ENCODE peak calls at places on chromosomes 3 and 15, in nine cellular contexts. O is Peyer's patch, V is WERI-Rb-1, H is K562, U is adrenal gland, J is suprapubic skin, I is fibroblast of lung, T is astrocyte, W is cardiac muscle cell. A is an unnamed sample.

GRCh38 chr3:177731644-177732268 is 534.5 kb upstream of the TBL1XR1 start:
- DNase-seq in V (no peak), O (no peak), H (no peak), I (peak), J (no peak), U (no peak), T (peak), W (peak), A (no peak)

GRCh38 chr3:65170357-65171090 is 482.7 kb upstream of the ADAMTS9 start:
- DNase-seq in I (peak), H (peak), T (peak), V (no peak), U (peak), O (peak), W (peak), J (peak), A (peak)

GRCh38 chr3:120821426-120821825 is 78.9 kb downstream of the GTF2E1 start:
- DNase-seq in I (peak), H (no peak), J (no peak), U (no peak), V (no peak), O (no peak), T (peak), W (no peak), A (no peak)

GRCh38 chr3:54073386-54073785 is 49.0 kb upstream of the CACNA2D3 start:
- DNase-seq in I (no peak), J (no peak), W (no peak), H (no peak), V (no peak), T (no peak), U (no peak), O (no peak), A (no peak)

GRCh38 chr3:124383051-124383450 is 347.2 kb upstream of the UMPS start:
- DNase-seq in H (no peak), O (no peak), V (no peak), I (no peak), U (no peak), W (no peak), T (no peak), J (no peak), A (no peak)

GRCh38 chr3:151290673-151291072 is 12.3 kb upstream of the P2RY14 start:
- DNase-seq in O (no peak), I (peak), V (no peak), W (peak), J (no peak), T (no peak), H (no peak), U (no peak), A (no peak)

GRCh38 chr15:90988249-90988648 is 6.1 kb downstream of the PRC1 start:
- DNase-seq in W (peak), H (peak), O (no peak), T (no peak), I (no peak), V (peak), J (no peak), U (no peak), A (no peak)

GRCh38 chr3:70871909-70872656 is 559.6 kb upstream of the MDFIC2 start:
- DNase-seq in V (no peak), I (peak), O (no peak), T (peak), W (peak), J (no peak), U (peak), H (no peak), A (no peak)

GRCh38 chr3:158217992-158218391 is 108.1 kb downstream of the RSRC1 start:
- DNase-seq in I (no peak), H (no peak), J (no peak), W (no peak), T (no peak), O (no peak), V (peak), U (no peak), A (no peak)

GRCh38 chr15:51251591-51251990 is 86.8 kb downstream of the CYP19A1 start:
- DNase-seq in H (no peak), T (no peak), I (no peak), J (no peak), O (no peak), U (no peak), W (no peak), V (no peak), A (no peak)

GRCh38 chr3:175601521-175601920 is 742.4 kb downstream of the NAALADL2 start:
- DNase-seq in I (peak), V (no peak), T (peak), H (no peak), O (no peak), U (no peak), W (no peak), J (no peak), A (no peak)

GRCh38 chr15:53072077-53072476 is 281.9 kb upstream of the ONECUT1 start:
- DNase-seq in V (peak), I (peak), H (peak), O (no peak), J (no peak), U (peak), T (peak), W (peak), A (no peak)

GRCh38 chr3:139103484-139103883 is 58.8 kb upstream of the PRR23C start:
- DNase-seq in T (no peak), J (no peak), V (no peak), O (no peak), H (no peak), U (no peak), I (no peak), W (no peak), A (no peak)

GRCh38 chr15:31847961-31848360 is 182.4 kb upstream of the CHRNA7 start:
- DNase-seq in V (no peak), W (no peak), O (no peak), T (no peak), J (no peak), H (no peak), U (no peak), I (no peak), A (no peak)

GRCh38 chr3:58999134-58999778 is 50.6 kb downstream of the CFAP20DC start:
- DNase-seq in I (peak), W (peak), V (no peak), T (peak), H (peak), J (no peak), O (no peak), U (no peak), A (no peak)

GRCh38 chr3:169299129-169299528 is 364.4 kb downstream of the MECOM start:
- DNase-seq in W (no peak), J (no peak), V (peak), U (no peak), H (no peak), T (no peak), I (no peak), O (no peak), A (no peak)

GRCh38 chr3:184200825-184201224 is 14.8 kb downstream of the ABCF3 start:
- DNase-seq in V (no peak), J (no peak), T (no peak), U (no peak), O (no peak), I (no peak), W (no peak), H (no peak), A (no peak)

GRCh38 chr3:100087203-100087602 is 27.1 kb downstream of the FILIP1L start:
- DNase-seq in J (no peak), T (peak), W (peak), U (no peak), H (no peak), O (no peak), I (peak), V (no peak), A (no peak)

GRCh38 chr3:17742837-17743659 is 617 bp upstream of the TBC1D5 start:
- DNase-seq in O (no peak), I (no peak), J (no peak), W (no peak), H (no peak), T (no peak), U (no peak), V (no peak), A (no peak)

GRCh38 chr3:196356556-196356955 is 18.4 kb upstream of the TM4SF19 start:
- DNase-seq in U (no peak), W (no peak), T (no peak), J (no peak), H (no peak), I (no peak), O (no peak), V (no peak), A (no peak)

GRCh38 chr15:67828969-67829646 is 3.8 kb downstream of the SKOR1 start:
- DNase-seq in O (no peak), I (no peak), W (no peak), U (no peak), V (no peak), H (no peak), T (no peak), J (no peak), A (no peak)

GRCh38 chr15:40146037-40146436 is 14.8 kb upstream of the BUB1B start:
- DNase-seq in I (peak), O (no peak), H (no peak), T (peak), U (no peak), J (no peak), W (peak), V (no peak), A (no peak)

GRCh38 chr3:107598926-107599754 is 76.4 kb downstream of the BBX start:
- DNase-seq in I (peak), O (peak), J (no peak), T (peak), W (peak), H (peak), U (no peak), V (peak), A (peak)

GRCh38 chr3:98972720-98973119 is 71.2 kb upstream of the DCBLD2 start:
- DNase-seq in W (no peak), T (no peak), I (no peak), O (no peak), H (no peak), J (no peak), U (no peak), V (no peak), A (no peak)

GRCh38 chr15:86645861-86646393 is 566.3 kb downstream of the AGBL1 start:
- DNase-seq in T (peak), U (no peak), H (no peak), J (no peak), V (no peak), O (no peak), I (no peak), W (no peak), A (no peak)

GRCh38 chr15:62099171-62099601 is 32.4 kb downstream of the C2CD4A start:
- DNase-seq in V (no peak), W (peak), U (no peak), I (peak), J (no peak), H (no peak), T (peak), O (no peak), A (no peak)

GRCh38 chr3:100710355-100711198 is 1.3 kb downstream of the TFG start:
- DNase-seq in W (peak), V (peak), O (peak), J (no peak), I (peak), H (peak), U (peak), T (peak), A (no peak)

DNA sequence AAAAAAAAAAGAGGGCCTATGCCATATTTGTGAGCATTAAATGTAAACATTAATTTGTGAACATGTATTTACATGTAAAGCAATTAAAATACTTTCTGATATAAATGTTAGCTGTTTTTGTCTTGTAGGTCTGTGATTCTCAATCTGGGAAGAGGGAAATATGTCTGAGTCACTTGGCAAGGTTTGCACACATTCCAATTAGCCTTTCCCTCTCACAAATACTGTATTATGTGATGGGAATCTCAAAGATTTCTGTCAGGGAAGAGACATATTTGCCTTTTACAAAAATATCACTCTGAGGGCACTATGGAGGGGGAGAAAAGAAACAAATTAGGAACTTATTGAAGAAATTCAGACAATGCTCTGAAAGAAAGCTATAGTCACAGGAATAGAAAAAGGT is 483.6 kb downstream of the GBE1 start:
- DNase-seq in U (no peak), I (peak), W (peak), V (no peak), O (no peak), T (peak), H (no peak), J (no peak), A (no peak)
- TF ChIP-seq CTCF in U (no peak), I (no peak), W (no peak), V (no peak), O (no peak), T (no peak), H (no peak), J (no peak), A (no peak)

DNA sequence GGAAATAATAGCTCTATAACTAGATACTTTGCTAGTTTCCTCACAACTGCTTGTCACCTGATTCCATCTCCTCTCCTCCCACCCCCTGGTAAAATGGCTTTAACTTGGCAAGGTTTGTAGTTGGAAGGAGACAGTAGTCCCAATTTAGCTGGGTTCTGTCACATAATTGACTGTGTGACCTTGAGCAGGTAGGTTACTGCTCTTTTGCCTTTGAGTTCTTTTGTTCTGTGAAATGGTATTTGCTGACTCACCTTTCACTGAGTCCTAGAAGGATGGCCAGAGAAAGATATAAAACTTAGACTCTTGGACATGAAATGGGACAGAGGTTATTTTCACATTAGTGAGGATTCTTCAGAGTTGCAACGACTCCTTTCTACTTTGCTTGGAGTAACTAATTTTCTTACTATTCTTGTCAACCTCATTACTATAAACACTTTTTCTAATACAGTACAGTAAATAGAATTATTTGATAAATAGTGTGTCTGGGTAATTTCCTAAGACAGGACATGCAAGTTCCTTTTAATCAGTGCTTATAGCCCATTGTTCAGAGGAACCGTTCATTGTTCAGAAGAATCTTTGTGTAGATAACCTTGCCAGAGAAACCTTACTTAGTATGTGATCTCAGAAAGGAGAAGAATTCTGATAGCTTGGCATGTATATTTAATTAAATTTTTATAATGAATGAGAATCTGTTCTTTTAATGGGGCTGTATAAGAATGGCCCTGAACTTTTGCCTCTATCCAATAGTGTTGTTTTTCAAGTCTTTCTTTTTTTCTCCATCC is 14.3 kb downstream of the AKAP13 start:
- DNase-seq in H (no peak), W (no peak), V (no peak), I (no peak), O (no peak), J (no peak), T (no peak), U (no peak), A (no peak)
- H3K27ac ChIP-seq in H (no peak), W (no peak), V (no peak), I (no peak), O (no peak), J (no peak), T (no peak), U (peak), A (no peak)

GRCh38 chr3:140942221-140943104 is 827 bp downstream of the SLC25A36 start:
- DNase-seq in U (peak), I (peak), J (peak), O (peak), V (peak), W (peak), H (peak), T (peak), A (peak)

GRCh38 chr3:140943781-140944547 is 2.3 kb downstream of the SLC25A36 start:
- DNase-seq in H (peak), J (no peak), U (no peak), O (no peak), W (no peak), T (no peak), I (no peak), V (no peak), A (no peak)

GRCh38 chr3:140941090-140941433 is 574 bp upstream of the SLC25A36 start:
- DNase-seq in W (no peak), V (no peak), J (no peak), I (no peak), H (no peak), T (no peak), U (no peak), O (no peak), A (no peak)

GRCh38 chr3:140941434-140942220 is at the start of gene SLC25A36:
- DNase-seq in V (peak), U (peak), J (peak), O (peak), T (peak), H (peak), W (peak), I (peak), A (peak)
- TF ChIP-seq CTCF in V (no peak), U (no peak), J (no peak), O (no peak), T (no peak), H (no peak), W (peak), I (no peak), A (no peak)

GRCh38 chr3:31971607-31972006 is 9.5 kb downstream of the OSBPL10 start:
- DNase-seq in H (no peak), T (no peak), W (no peak), V (no peak), U (no peak), I (no peak), J (no peak), O (no peak), A (no peak)

GRCh38 chr3:31973081-31973480 is 8.0 kb downstream of the OSBPL10 start:
- DNase-seq in U (no peak), T (no peak), I (no peak), H (no peak), O (no peak), V (no peak), W (peak), J (no peak), A (no peak)

GRCh38 chr3:31966978-31967592 is 14.0 kb downstream of the OSBPL10 start:
- DNase-seq in W (no peak), J (no peak), I (no peak), V (no peak), U (no peak), T (no peak), O (no peak), H (no peak), A (no peak)

GRCh38 chr3:31968927-31969418 is 12.1 kb downstream of the OSBPL10 start:
- DNase-seq in I (peak), T (peak), J (no peak), W (peak), H (no peak), V (no peak), U (no peak), O (no peak), A (no peak)

GRCh38 chr3:31968391-31968926 is 12.6 kb downstream of the OSBPL10 start:
- DNase-seq in U (no peak), V (no peak), I (peak), T (peak), W (peak), H (no peak), O (no peak), J (no peak), A (no peak)
- H3K27ac ChIP-seq in U (peak), V (no peak), I (peak), T (peak), W (no peak), H (no peak), O (peak), J (peak), A (no peak)

GRCh38 chr3:104214937-104215336 is 1151.8 kb upstream of the ALCAM start:
- DNase-seq in I (no peak), U (no peak), T (no peak), V (no peak), W (no peak), J (no peak), O (no peak), H (no peak), A (no peak)

GRCh38 chr3:104214277-104214676 is 1152.4 kb upstream of the ALCAM start:
- DNase-seq in U (no peak), V (no peak), O (no peak), H (no peak), T (no peak), W (no peak), I (no peak), J (no peak), A (no peak)
- TF ChIP-seq CTCF in U (no peak), V (no peak), O (no peak), H (no peak), T (no peak), W (no peak), I (no peak), J (no peak), A (no peak)